ENCODE peak calls at places on chromosomes 3 and 15, in seven cellular contexts. A, W, U, P, S, O and T are unnamed samples.
A peak's percentile ranks its signal among the peaks of the same experiment; 100 is the strongest.

GRCh38 chr3:197501496-197501878 is 54.3 kb downstream of the BDH1 start:
- DNase-seq in A (peak; percentile 89), W (no peak), U (no peak), P (no peak), S (no peak), O (no peak), T (peak; percentile 51)

GRCh38 chr3:127476936-127477335 is 113.6 kb downstream of the TPRA1 start:
- DNase-seq in A (no peak), W (no peak), U (no peak), P (no peak), S (no peak), O (no peak), T (no peak)

GRCh38 chr15:90718232-90718631 is 1.1 kb downstream of the BLM start:
- DNase-seq in A (no peak), W (no peak), U (no peak), P (no peak), S (no peak), O (no peak), T (no peak)

GRCh38 chr3:48535578-48535977 is 21.0 kb downstream of the PFKFB4 start:
- DNase-seq in A (no peak), W (no peak), U (no peak), P (no peak), S (no peak), O (no peak), T (no peak)

GRCh38 chr3:133542871-133543270 is 30.6 kb upstream of the CDV3 start:
- DNase-seq in A (no peak), W (no peak), U (no peak), P (no peak), S (no peak), O (no peak), T (no peak)

GRCh38 chr15:101602801-101603200 is 49.4 kb downstream of the TM2D3 start:
- DNase-seq in A (no peak), W (no peak), U (no peak), P (no peak), S (no peak), O (no peak), T (no peak)

GRCh38 chr3:47874913-47875312 is 72.0 kb downstream of the DHX30 start:
- DNase-seq in A (no peak), W (no peak), U (no peak), P (no peak), S (no peak), O (peak; percentile 44), T (no peak)

GRCh38 chr15:43911235-43911661 is 84.4 kb downstream of the WDR76 start:
- DNase-seq in A (no peak), W (peak; percentile 56), U (no peak), P (no peak), S (no peak), O (no peak), T (no peak)

GRCh38 chr3:126849768-126850167 is 133.1 kb upstream of the PLXNA1 start:
- DNase-seq in A (no peak), W (no peak), U (no peak), P (no peak), S (no peak), O (no peak), T (no peak)

GRCh38 chr15:90001062-90001682 is at the start of gene ZNF710:
- DNase-seq in A (peak; percentile 61), W (peak; percentile 71), U (peak; percentile 53), P (peak; percentile 40), S (peak; percentile 25), O (peak; percentile 84), T (peak; percentile 88)

GRCh38 chr3:138195491-138195890 is 8.4 kb downstream of the ARMC8 start:
- DNase-seq in A (no peak), W (no peak), U (no peak), P (no peak), S (no peak), O (no peak), T (no peak)

GRCh38 chr3:168030488-168031054 is 65.2 kb downstream of the GOLIM4 start:
- DNase-seq in A (no peak), W (no peak), U (no peak), P (no peak), S (no peak), O (no peak), T (no peak)

GRCh38 chr15:48722764-48723661 is 77.5 kb upstream of the FBN1 start:
- DNase-seq in A (no peak), W (no peak), U (no peak), P (no peak), S (no peak), O (no peak), T (no peak)

GRCh38 chr3:132641837-132642538 is 17.6 kb downstream of the ACAD11 start:
- DNase-seq in A (no peak), W (no peak), U (peak; percentile 43), P (no peak), S (no peak), O (no peak), T (peak; percentile 73)